ENCODE peak calls at places on chromosomes 3 and 15, in ten cellular contexts. I is activated CD8-positive, alpha-beta memory T cell treated with anti-CD3 and anti-CD28 coated beads, Interleukin-2, amount 10 ng/mL, durations not matched to agents 7 days and 5 days; P is DMS 273 treated with DMSO at 0.1 percent for 48 hours; X is thoracic aorta; E is non-pigmented ciliary epithelial cell; J is fibroblast of the aortic adventitia; W is hippocampal formation; M is stimulated activated CD8-positive, alpha-beta memory T cell treated with anti-CD3 and anti-CD28 coated beads, Interleukin-15, amount 100 ng/mL, for 4 hours; Y is RPMI8226; T is activated naive CD4-positive, alpha-beta T cell. L is an unnamed sample.

GRCh38 chr3:113234688-113235260 is 23.4 kb downstream of the BOC start:
- DNase-seq in I (no peak), P (no peak), X (no peak), E (no peak), J (no peak), W (no peak), M (no peak), Y (no peak), T (no peak), L (no peak)

GRCh38 chr3:32947466-32948238 is 3.8 kb upstream of the CCR4 start:
- DNase-seq in I (peak; percentile 95), P (peak; percentile 57), X (peak; percentile 47), E (peak; percentile 56), J (peak; percentile 86), W (peak; percentile 52), M (peak; percentile 86), Y (peak; percentile 89), T (peak; percentile 86), L (no peak)

GRCh38 chr3:31561891-31562290 is 29.2 kb downstream of the STT3B start:
- DNase-seq in I (no peak), P (no peak), X (no peak), E (no peak), J (no peak), W (no peak), M (no peak), Y (no peak), T (no peak), L (no peak)

GRCh38 chr3:43214616-43215015 is 71.7 kb upstream of the SNRK start:
- DNase-seq in I (no peak), P (no peak), X (no peak), E (no peak), J (no peak), W (no peak), M (no peak), Y (no peak), T (no peak), L (no peak)

GRCh38 chr15:82313446-82313845 is 35.8 kb downstream of the GOLGA6L10 start:
- DNase-seq in I (no peak), P (no peak), X (no peak), E (no peak), J (no peak), W (no peak), M (no peak), Y (no peak), T (no peak), L (no peak)

GRCh38 chr3:114450008-114450596 is 156.3 kb downstream of the TIGIT start:
- DNase-seq in I (no peak), P (no peak), X (no peak), E (no peak), J (no peak), W (peak; percentile 20), M (no peak), Y (no peak), T (no peak), L (no peak)

GRCh38 chr15:87816811-87817210 is 439.7 kb downstream of the NTRK3 start:
- DNase-seq in I (no peak), P (no peak), X (no peak), E (peak; percentile 94), J (peak; percentile 96), W (no peak), M (no peak), Y (no peak), T (no peak), L (no peak)

GRCh38 chr3:190848891-190849290 is 13.6 kb downstream of the GMNC start:
- DNase-seq in I (no peak), P (no peak), X (no peak), E (no peak), J (peak; percentile 6), W (no peak), M (no peak), Y (no peak), T (no peak), L (no peak)

GRCh38 chr3:126465928-126466564 is 9.6 kb downstream of the ZXDC start:
- DNase-seq in I (no peak), P (peak; percentile 85), X (no peak), E (no peak), J (no peak), W (no peak), M (no peak), Y (no peak), T (no peak), L (no peak)

GRCh38 chr3:184981071-184981470 is 169.1 kb downstream of the VPS8 start:
- DNase-seq in I (no peak), P (no peak), X (no peak), E (no peak), J (no peak), W (no peak), M (no peak), Y (no peak), T (no peak), L (no peak)

GRCh38 chr15:31279221-31280036 is 47.2 kb upstream of the KLF13 start:
- DNase-seq in I (peak; percentile 34), P (no peak), X (no peak), E (no peak), J (no peak), W (no peak), M (no peak), Y (no peak), T (no peak), L (no peak)

GRCh38 chr3:112096176-112096575 is 10.0 kb downstream of the C3orf52 start:
- DNase-seq in I (no peak), P (no peak), X (no peak), E (no peak), J (peak; percentile 9), W (no peak), M (no peak), Y (no peak), T (no peak), L (no peak)

GRCh38 chr15:74432968-74433591 is 678 bp downstream of the SEMA7A start:
- DNase-seq in I (peak; percentile 50), P (no peak), X (no peak), E (no peak), J (no peak), W (no peak), M (no peak), Y (peak; percentile 49), T (no peak), L (no peak)

GRCh38 chr3:195270350-195271115 is 426 bp downstream of the XXYLT1 start:
- DNase-seq in I (peak; percentile 81), P (peak; percentile 63), X (no peak), E (no peak), J (peak; percentile 68), W (no peak), M (no peak), Y (peak; percentile 87), T (peak; percentile 73), L (peak; percentile 76)

GRCh38 chr15:75809986-75810750 is 33.1 kb upstream of the UBE2Q2 start:
- DNase-seq in I (no peak), P (no peak), X (no peak), E (no peak), J (peak; percentile 48), W (no peak), M (no peak), Y (peak; percentile 47), T (no peak), L (no peak)